ENCODE peak calls at places on chromosomes 6 and 20, in seven cellular contexts. H is mesendoderm, G is neuronal stem cell, D is IMR-90, U is H9, X is mesenchymal stem cell, C is H1. I is an unnamed sample.

GRCh38 chr6:166643907-166644590 is 17.0 kb upstream of the RPS6KA2 start:
- DNase-seq in H (no peak), G (no peak), D (no peak), U (no peak), X (no peak), C (no peak), I (no peak)

GRCh38 chr6:118317581-118318563 is 230.2 kb upstream of the PLN start:
- DNase-seq in H (no peak), G (no peak), D (peak), U (no peak), X (peak), C (no peak), I (no peak)

GRCh38 chr20:37198962-37199660 is 19.8 kb upstream of the MROH8 start:
- DNase-seq in H (no peak), G (no peak), D (no peak), U (no peak), X (no peak), C (no peak), I (no peak)

GRCh38 chr20:2618815-2619214 is 33.6 kb upstream of the NOP56 start:
- DNase-seq in H (no peak), G (no peak), D (no peak), U (no peak), X (no peak), C (no peak), I (no peak)

GRCh38 chr6:357791-358341 is 33.7 kb upstream of the IRF4 start:
- DNase-seq in H (no peak), G (no peak), D (no peak), U (no peak), X (no peak), C (no peak), I (no peak)

GRCh38 chr6:116511424-116512131 is at the start of gene CALHM5:
- DNase-seq in H (peak), G (no peak), D (peak), U (peak), X (peak), C (no peak), I (peak)

GRCh38 chr6:44954281-44954680 is 373.8 kb upstream of the RUNX2 start:
- DNase-seq in H (no peak), G (no peak), D (no peak), U (no peak), X (no peak), C (no peak), I (peak)

GRCh38 chr20:32970115-32970972 is 33.9 kb downstream of the SUN5 start:
- DNase-seq in H (no peak), G (no peak), D (no peak), U (peak), X (no peak), C (no peak), I (no peak)

GRCh38 chr6:109964949-109965348 is 13.2 kb upstream of the GPR6 start:
- DNase-seq in H (no peak), G (no peak), D (no peak), U (no peak), X (no peak), C (no peak), I (no peak)

GRCh38 chr20:32737371-32738223 is 5.7 kb downstream of the COMMD7 start:
- DNase-seq in H (no peak), G (no peak), D (peak), U (no peak), X (peak), C (no peak), I (no peak)

GRCh38 chr20:45975686-45976085 is 3.7 kb upstream of the ZNF335 start:
- DNase-seq in H (no peak), G (no peak), D (no peak), U (no peak), X (no peak), C (no peak), I (no peak)

GRCh38 chr6:112690497-112691202 is 343.5 kb downstream of the RFPL4B start:
- DNase-seq in H (peak), G (no peak), D (peak), U (no peak), X (peak), C (no peak), I (no peak)

GRCh38 chr6:158815379-158815724 is 3.8 kb downstream of the EZR start:
- DNase-seq in H (no peak), G (no peak), D (no peak), U (no peak), X (no peak), C (no peak), I (no peak)

DNA sequence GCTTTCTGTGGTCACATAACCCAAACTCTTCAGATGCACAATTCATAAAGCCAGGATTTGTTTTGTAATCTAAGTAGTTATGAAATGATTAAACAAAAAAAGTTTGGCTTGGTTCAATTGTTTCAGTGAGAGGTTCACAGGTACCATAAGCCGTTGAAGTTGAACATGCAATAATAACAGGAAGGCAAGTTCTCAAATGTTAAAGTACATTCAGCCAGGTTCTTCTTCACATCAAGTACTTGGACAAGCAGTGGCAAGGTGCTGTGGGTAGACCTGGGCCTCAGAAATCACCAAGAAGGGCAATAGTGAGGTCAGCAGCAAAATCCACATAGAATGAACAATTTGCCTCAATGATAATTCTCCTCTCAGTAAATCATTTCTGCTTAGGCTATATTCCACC is 175.5 kb downstream of the EPM2A start:
- DNase-seq in H (no peak), G (no peak), D (no peak), U (no peak), X (no peak), C (no peak), I (no peak)
- H2AK5ac ChIP-seq in H (no peak), G (no peak), D (no peak), U (no peak), X (no peak), C (no peak), I (no peak)

DNA sequence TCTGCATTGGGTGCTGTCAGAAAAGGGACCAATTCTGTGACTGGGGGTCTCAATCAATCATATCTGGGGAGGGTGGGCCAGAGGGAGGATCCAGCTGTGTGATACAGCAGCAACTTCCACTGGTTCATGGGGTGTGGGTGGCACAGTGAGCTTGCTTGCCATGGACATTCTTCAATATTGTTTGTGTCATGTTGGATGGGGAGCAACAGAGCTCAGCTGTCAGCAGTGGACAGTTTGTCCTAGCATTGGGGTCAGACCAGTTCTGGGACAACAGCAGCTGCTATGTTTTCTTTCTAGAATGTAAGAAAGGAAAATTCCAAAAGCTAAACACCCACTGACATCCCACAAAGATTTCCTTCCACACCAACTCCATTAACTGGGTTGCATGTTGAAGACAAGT is 221.9 kb upstream of the CDH4 start:
- DNase-seq in H (no peak), G (no peak), D (no peak), U (no peak), X (no peak), C (no peak), I (no peak)
- H2AK5ac ChIP-seq in H (no peak), G (no peak), D (no peak), U (no peak), X (no peak), C (no peak), I (no peak)

DNA sequence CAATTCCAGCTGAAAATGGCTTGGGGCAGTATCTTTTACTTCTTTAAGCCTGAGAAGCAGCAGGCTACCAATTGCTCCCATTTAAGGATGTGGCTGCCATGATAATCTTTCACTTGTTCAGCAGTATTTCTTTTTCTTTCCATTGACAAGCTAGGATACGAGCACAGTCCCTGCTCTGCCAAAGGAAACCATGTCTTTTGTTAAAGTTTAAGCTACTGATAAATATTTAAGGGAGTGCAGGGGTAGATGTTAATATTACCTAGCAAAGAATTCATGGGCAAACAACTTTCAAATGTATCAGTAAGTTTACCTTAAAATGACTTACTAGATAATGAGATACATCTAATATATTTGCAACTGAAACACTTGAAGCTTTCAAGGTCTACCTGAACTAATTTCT is 77.3 kb downstream of the OPN5 start:
- DNase-seq in H (no peak), G (no peak), D (no peak), U (no peak), X (no peak), C (no peak), I (no peak)
- H2AK5ac ChIP-seq in H (no peak), G (no peak), D (no peak), U (no peak), X (no peak), C (no peak), I (no peak)

GRCh38 chr20:64179805-64180204 is 15.6 kb downstream of the MYT1 start:
- DNase-seq in H (no peak), G (no peak), D (no peak), U (no peak), X (no peak), C (no peak), I (no peak)
- H2AK5ac ChIP-seq in H (no peak), G (no peak), D (no peak), U (no peak), X (no peak), C (peak), I (no peak)

DNA sequence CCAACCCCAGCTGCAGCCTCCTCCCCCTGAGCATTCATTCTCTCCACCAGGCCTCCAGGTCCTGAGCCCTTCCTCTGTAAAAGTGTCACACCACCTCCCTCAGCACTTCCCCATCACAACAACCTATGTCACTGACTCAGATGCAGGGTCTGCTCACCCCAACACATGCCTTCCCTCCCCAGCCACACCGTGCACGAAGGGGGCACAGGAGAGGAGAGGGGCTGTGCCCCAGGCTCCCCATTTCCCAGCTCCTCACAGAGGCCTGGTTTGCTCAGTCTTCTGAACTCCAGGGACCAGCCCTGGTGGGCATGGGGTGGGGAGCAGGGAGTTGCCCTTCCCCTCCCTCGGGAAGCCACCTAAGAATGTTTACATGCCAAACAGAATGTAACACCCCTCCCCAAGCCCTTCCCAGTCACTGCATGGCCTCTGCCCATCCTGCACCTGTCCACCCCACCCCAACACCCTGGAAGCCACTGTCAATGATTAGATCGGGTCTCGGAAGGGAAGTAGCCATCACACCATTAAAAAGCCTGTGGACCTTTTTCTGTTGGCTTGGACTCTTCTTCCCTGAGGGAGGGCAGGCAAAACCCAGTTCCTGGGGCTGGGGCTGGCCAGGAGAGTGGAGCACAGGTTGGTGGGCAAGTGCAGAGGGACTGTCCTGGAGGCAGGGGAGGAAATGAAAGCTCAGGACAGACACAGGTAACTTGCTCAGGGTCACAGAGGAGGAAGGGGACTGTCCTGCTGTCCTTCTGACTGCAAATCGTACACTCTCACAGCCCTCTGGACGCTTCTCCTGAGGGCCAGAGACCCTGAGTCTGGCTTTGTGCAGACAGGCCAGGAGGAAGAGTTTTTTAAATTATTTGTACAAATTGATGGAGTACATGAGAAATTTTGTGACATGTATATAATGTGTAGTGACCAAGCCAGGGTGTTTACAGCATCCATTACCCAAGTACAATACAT is 10.1 kb upstream of the SLC22A7 start:
- DNase-seq in H (no peak), G (no peak), D (no peak), U (no peak), X (no peak), C (no peak), I (no peak)
- H2AK5ac ChIP-seq in H (no peak), G (no peak), D (no peak), U (no peak), X (no peak), C (peak), I (no peak)

GRCh38 chr6:31972709-31973350 is 892 bp upstream of the DXO start:
- DNase-seq in H (peak), G (no peak), D (peak), U (no peak), X (peak), C (no peak), I (no peak)
- H2AK5ac ChIP-seq in H (no peak), G (peak), D (peak), U (no peak), X (peak), C (no peak), I (peak)

GRCh38 chr20:5677389-5677788 is 72.8 kb upstream of the SHLD1 start:
- DNase-seq in H (no peak), G (no peak), D (no peak), U (no peak), X (no peak), C (no peak), I (no peak)

GRCh38 chr20:5675103-5676091 is 74.8 kb upstream of the SHLD1 start:
- DNase-seq in H (no peak), G (no peak), D (no peak), U (no peak), X (no peak), C (no peak), I (peak)

GRCh38 chr20:5670874-5671273 is 79.3 kb upstream of the SHLD1 start:
- DNase-seq in H (no peak), G (no peak), D (no peak), U (no peak), X (no peak), C (no peak), I (no peak)

GRCh38 chr20:5670137-5670536 is 80.1 kb upstream of the SHLD1 start:
- DNase-seq in H (no peak), G (no peak), D (no peak), U (no peak), X (no peak), C (no peak), I (no peak)

GRCh38 chr20:5674176-5674660 is 76.0 kb upstream of the SHLD1 start:
- DNase-seq in H (no peak), G (no peak), D (peak), U (no peak), X (peak), C (no peak), I (peak)
- H2AK5ac ChIP-seq in H (no peak), G (no peak), D (no peak), U (no peak), X (no peak), C (no peak), I (no peak)

DNA sequence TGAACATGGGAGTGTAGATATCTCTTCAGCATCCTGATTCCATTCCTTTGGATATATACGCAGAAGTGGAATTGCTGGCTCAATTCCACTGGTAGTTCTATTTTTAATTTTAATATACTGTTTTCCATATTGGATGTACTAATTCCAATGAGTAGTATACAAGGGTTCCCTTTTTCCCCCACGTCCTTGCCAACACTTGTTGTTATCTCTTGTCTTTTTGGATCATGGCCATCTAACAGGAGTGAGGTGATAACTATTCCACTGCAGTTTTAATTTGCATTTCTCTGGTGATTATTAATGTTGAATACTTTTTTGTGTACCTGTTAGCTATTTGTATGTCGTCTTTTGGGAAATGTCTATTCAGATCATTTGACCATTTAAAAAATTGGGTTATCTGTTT is 91.5 kb downstream of the ZFAND3 start:
- DNase-seq in H (no peak), G (no peak), D (no peak), U (no peak), X (no peak), C (no peak), I (no peak)
- H2AK5ac ChIP-seq in H (no peak), G (no peak), D (no peak), U (no peak), X (no peak), C (no peak), I (no peak)

DNA sequence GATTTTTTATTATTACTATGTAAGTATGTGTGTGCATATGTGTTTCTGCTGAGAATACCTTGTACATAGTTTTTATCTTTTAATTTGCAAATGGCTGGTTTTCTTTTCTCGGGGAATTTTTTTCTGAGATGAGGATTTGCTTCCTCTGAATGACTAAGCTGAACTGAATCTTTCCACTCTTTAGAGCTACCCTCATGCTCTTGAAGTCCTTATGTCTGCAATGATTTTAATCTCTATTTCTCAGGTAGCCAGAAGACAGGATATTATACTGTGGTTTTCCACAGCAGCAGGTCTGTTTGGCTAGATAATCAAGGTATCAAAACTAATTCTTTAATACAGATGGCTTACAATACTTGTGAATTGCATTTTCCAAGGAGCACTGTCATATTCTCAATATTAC is 114.6 kb downstream of the PLCB1 start:
- DNase-seq in H (no peak), G (no peak), D (no peak), U (no peak), X (no peak), C (no peak), I (peak)
- H2AK5ac ChIP-seq in H (no peak), G (no peak), D (no peak), U (no peak), X (no peak), C (no peak), I (no peak)